ENCODE peak calls at places on chromosomes 11 and 22, in five cellular contexts. One of them, this sample, is unnamed.

GRCh38 chr22:28426346-28427132 is 253.1 kb downstream of the TTC28 start:
- DNase-seq in activated CD4-positive, alpha-beta T cell treated with anti-CD3 and anti-CD28 coated beads for 24 hours: no peak
- DNase-seq in T-cell: no peak
- DNase-seq in GM19239: no peak
- DNase-seq in AG08396: no peak
- DNase-seq in this sample: no peak

GRCh38 chr11:99277281-99277680 is 256.5 kb downstream of the CNTN5 start:
- DNase-seq in GM19239: no peak
- DNase-seq in activated CD4-positive, alpha-beta T cell treated with anti-CD3 and anti-CD28 coated beads for 24 hours: no peak
- DNase-seq in AG08396: no peak
- DNase-seq in T-cell: no peak
- DNase-seq in this sample: no peak

GRCh38 chr11:97880209-97880608 is 1140.5 kb upstream of the CNTN5 start:
- DNase-seq in activated CD4-positive, alpha-beta T cell treated with anti-CD3 and anti-CD28 coated beads for 24 hours: no peak
- DNase-seq in AG08396: no peak
- DNase-seq in T-cell: no peak
- DNase-seq in GM19239: no peak
- DNase-seq in this sample: no peak

GRCh38 chr11:425301-425700 is 10.5 kb upstream of the SIGIRR start:
- DNase-seq in GM19239: no peak
- DNase-seq in T-cell: no peak
- DNase-seq in activated CD4-positive, alpha-beta T cell treated with anti-CD3 and anti-CD28 coated beads for 24 hours: no peak
- DNase-seq in AG08396: no peak
- DNase-seq in this sample: no peak

GRCh38 chr11:6333112-6333511 is 12.8 kb upstream of the CAVIN3 start:
- DNase-seq in activated CD4-positive, alpha-beta T cell treated with anti-CD3 and anti-CD28 coated beads for 24 hours: no peak
- DNase-seq in GM19239: no peak
- DNase-seq in T-cell: no peak
- DNase-seq in AG08396: no peak
- DNase-seq in this sample: no peak

GRCh38 chr22:20585640-20586402 is 78.4 kb downstream of the MED15 start:
- DNase-seq in GM19239: no peak
- DNase-seq in activated CD4-positive, alpha-beta T cell treated with anti-CD3 and anti-CD28 coated beads for 24 hours: no peak
- DNase-seq in T-cell: no peak
- DNase-seq in AG08396: no peak
- DNase-seq in this sample: no peak

GRCh38 chr11:8642226-8642625 is 40.2 kb downstream of the TRIM66 start:
- DNase-seq in activated CD4-positive, alpha-beta T cell treated with anti-CD3 and anti-CD28 coated beads for 24 hours: no peak
- DNase-seq in T-cell: no peak
- DNase-seq in GM19239: no peak
- DNase-seq in AG08396: no peak
- DNase-seq in this sample: no peak

GRCh38 chr22:42280140-42280539 is 9.7 kb upstream of the TCF20 start:
- DNase-seq in GM19239: no peak
- DNase-seq in activated CD4-positive, alpha-beta T cell treated with anti-CD3 and anti-CD28 coated beads for 24 hours: no peak
- DNase-seq in AG08396: no peak
- DNase-seq in T-cell: no peak
- DNase-seq in this sample: no peak

GRCh38 chr22:46424496-46424895 is 89.0 kb downstream of the TRMU start:
- DNase-seq in activated CD4-positive, alpha-beta T cell treated with anti-CD3 and anti-CD28 coated beads for 24 hours: no peak
- DNase-seq in GM19239: no peak
- DNase-seq in AG08396: no peak
- DNase-seq in T-cell: no peak
- DNase-seq in this sample: no peak

GRCh38 chr11:44961894-44962293 is 11.2 kb upstream of the TP53I11 start:
- DNase-seq in GM19239: no peak
- DNase-seq in activated CD4-positive, alpha-beta T cell treated with anti-CD3 and anti-CD28 coated beads for 24 hours: no peak
- DNase-seq in AG08396: no peak
- DNase-seq in T-cell: no peak
- DNase-seq in this sample: no peak

GRCh38 chr11:45097721-45098493 is 48.5 kb upstream of the PRDM11 start:
- DNase-seq in GM19239: no peak
- DNase-seq in T-cell: no peak
- DNase-seq in activated CD4-positive, alpha-beta T cell treated with anti-CD3 and anti-CD28 coated beads for 24 hours: no peak
- DNase-seq in AG08396: peak
- DNase-seq in this sample: peak

GRCh38 chr11:120173771-120174170 is 35.9 kb upstream of the TRIM29 start:
- DNase-seq in T-cell: no peak
- DNase-seq in activated CD4-positive, alpha-beta T cell treated with anti-CD3 and anti-CD28 coated beads for 24 hours: no peak
- DNase-seq in AG08396: no peak
- DNase-seq in GM19239: no peak
- DNase-seq in this sample: no peak

GRCh38 chr11:126606484-126606883 is 251.0 kb downstream of the ST3GAL4 start:
- DNase-seq in GM19239: no peak
- DNase-seq in AG08396: no peak
- DNase-seq in activated CD4-positive, alpha-beta T cell treated with anti-CD3 and anti-CD28 coated beads for 24 hours: no peak
- DNase-seq in T-cell: no peak
- DNase-seq in this sample: no peak

GRCh38 chr11:102940714-102941588 is 14.6 kb downstream of the MMP13 start:
- DNase-seq in activated CD4-positive, alpha-beta T cell treated with anti-CD3 and anti-CD28 coated beads for 24 hours: no peak
- DNase-seq in GM19239: peak
- DNase-seq in T-cell: peak
- DNase-seq in AG08396: peak
- DNase-seq in this sample: peak

GRCh38 chr22:46863794-46864193 is 101.3 kb downstream of the TBC1D22A start:
- DNase-seq in activated CD4-positive, alpha-beta T cell treated with anti-CD3 and anti-CD28 coated beads for 24 hours: no peak
- DNase-seq in GM19239: no peak
- DNase-seq in T-cell: no peak
- DNase-seq in AG08396: no peak
- DNase-seq in this sample: no peak

GRCh38 chr11:126363706-126364245 is 8.3 kb downstream of the ST3GAL4 start:
- DNase-seq in AG08396: no peak
- DNase-seq in T-cell: no peak
- DNase-seq in GM19239: no peak
- DNase-seq in activated CD4-positive, alpha-beta T cell treated with anti-CD3 and anti-CD28 coated beads for 24 hours: no peak
- DNase-seq in this sample: no peak

GRCh38 chr11:65779919-65780769 is 632 bp downstream of the AP5B1 start:
- DNase-seq in T-cell: peak
- DNase-seq in AG08396: peak
- DNase-seq in activated CD4-positive, alpha-beta T cell treated with anti-CD3 and anti-CD28 coated beads for 24 hours: peak
- DNase-seq in GM19239: peak
- DNase-seq in this sample: peak

GRCh38 chr11:79437981-79438630 is 2.7 kb downstream of the TENM4 start:
- DNase-seq in activated CD4-positive, alpha-beta T cell treated with anti-CD3 and anti-CD28 coated beads for 24 hours: no peak
- DNase-seq in GM19239: no peak
- DNase-seq in T-cell: no peak
- DNase-seq in AG08396: peak
- DNase-seq in this sample: no peak

GRCh38 chr11:95789506-95790122 is at the start of gene FAM76B:
- DNase-seq in AG08396: peak
- DNase-seq in activated CD4-positive, alpha-beta T cell treated with anti-CD3 and anti-CD28 coated beads for 24 hours: peak
- DNase-seq in T-cell: peak
- DNase-seq in GM19239: peak
- DNase-seq in this sample: peak

GRCh38 chr11:126914941-126915340 is 85.6 kb downstream of the KIRREL3 start:
- DNase-seq in GM19239: no peak
- DNase-seq in AG08396: peak
- DNase-seq in T-cell: no peak
- DNase-seq in activated CD4-positive, alpha-beta T cell treated with anti-CD3 and anti-CD28 coated beads for 24 hours: no peak
- DNase-seq in this sample: no peak

GRCh38 chr22:49752598-49753091 is 75.0 kb downstream of the BRD1 start:
- DNase-seq in GM19239: no peak
- DNase-seq in activated CD4-positive, alpha-beta T cell treated with anti-CD3 and anti-CD28 coated beads for 24 hours: no peak
- DNase-seq in AG08396: no peak
- DNase-seq in T-cell: no peak
- DNase-seq in this sample: no peak

GRCh38 chr11:9574556-9574805 is 1.0 kb downstream of the WEE1 start:
- DNase-seq in AG08396: no peak
- DNase-seq in activated CD4-positive, alpha-beta T cell treated with anti-CD3 and anti-CD28 coated beads for 24 hours: no peak
- DNase-seq in GM19239: no peak
- DNase-seq in T-cell: no peak
- DNase-seq in this sample: peak

GRCh38 chr11:126890561-126890960 is 110.0 kb downstream of the KIRREL3 start:
- DNase-seq in GM19239: no peak
- DNase-seq in activated CD4-positive, alpha-beta T cell treated with anti-CD3 and anti-CD28 coated beads for 24 hours: no peak
- DNase-seq in T-cell: no peak
- DNase-seq in AG08396: no peak
- DNase-seq in this sample: no peak

GRCh38 chr11:27028653-27029052 is 12.0 kb upstream of the BBOX1 start:
- DNase-seq in GM19239: no peak
- DNase-seq in activated CD4-positive, alpha-beta T cell treated with anti-CD3 and anti-CD28 coated beads for 24 hours: no peak
- DNase-seq in AG08396: no peak
- DNase-seq in T-cell: no peak
- DNase-seq in this sample: no peak

GRCh38 chr11:34970480-34970879 is 54.1 kb downstream of the PDHX start:
- DNase-seq in T-cell: no peak
- DNase-seq in AG08396: no peak
- DNase-seq in GM19239: no peak
- DNase-seq in activated CD4-positive, alpha-beta T cell treated with anti-CD3 and anti-CD28 coated beads for 24 hours: no peak
- DNase-seq in this sample: no peak

GRCh38 chr11:3942956-3943497 is 87.6 kb downstream of the STIM1 start:
- DNase-seq in AG08396: no peak
- DNase-seq in T-cell: no peak
- DNase-seq in GM19239: no peak
- DNase-seq in activated CD4-positive, alpha-beta T cell treated with anti-CD3 and anti-CD28 coated beads for 24 hours: no peak
- DNase-seq in this sample: no peak

GRCh38 chr11:91230647-91231046 is 994.0 kb upstream of the FAT3 start:
- DNase-seq in T-cell: no peak
- DNase-seq in activated CD4-positive, alpha-beta T cell treated with anti-CD3 and anti-CD28 coated beads for 24 hours: no peak
- DNase-seq in AG08396: no peak
- DNase-seq in GM19239: no peak
- DNase-seq in this sample: no peak

GRCh38 chr22:21568207-21569075 is 927 bp downstream of the UBE2L3 start:
- DNase-seq in activated CD4-positive, alpha-beta T cell treated with anti-CD3 and anti-CD28 coated beads for 24 hours: no peak
- DNase-seq in T-cell: peak
- DNase-seq in AG08396: peak
- DNase-seq in GM19239: no peak
- DNase-seq in this sample: peak

GRCh38 chr11:2881076-2881973 is 4.2 kb downstream of the CDKN1C start:
- DNase-seq in T-cell: no peak
- DNase-seq in AG08396: no peak
- DNase-seq in activated CD4-positive, alpha-beta T cell treated with anti-CD3 and anti-CD28 coated beads for 24 hours: no peak
- DNase-seq in GM19239: no peak
- DNase-seq in this sample: no peak

GRCh38 chr22:27705391-27706080 is 96.0 kb downstream of the MN1 start:
- DNase-seq in activated CD4-positive, alpha-beta T cell treated with anti-CD3 and anti-CD28 coated beads for 24 hours: no peak
- DNase-seq in AG08396: no peak
- DNase-seq in GM19239: no peak
- DNase-seq in T-cell: no peak
- DNase-seq in this sample: no peak

GRCh38 chr22:38335077-38335476 is 17.8 kb upstream of the CSNK1E start:
- DNase-seq in GM19239: no peak
- DNase-seq in AG08396: peak
- DNase-seq in activated CD4-positive, alpha-beta T cell treated with anti-CD3 and anti-CD28 coated beads for 24 hours: no peak
- DNase-seq in T-cell: no peak
- DNase-seq in this sample: no peak

GRCh38 chr11:85299247-85299646 is 327.9 kb downstream of the DLG2 start:
- DNase-seq in GM19239: no peak
- DNase-seq in T-cell: no peak
- DNase-seq in activated CD4-positive, alpha-beta T cell treated with anti-CD3 and anti-CD28 coated beads for 24 hours: no peak
- DNase-seq in AG08396: peak
- DNase-seq in this sample: no peak

GRCh38 chr11:66100272-66101037 is 30.4 kb downstream of the PACS1 start:
- DNase-seq in GM19239: peak
- DNase-seq in activated CD4-positive, alpha-beta T cell treated with anti-CD3 and anti-CD28 coated beads for 24 hours: peak
- DNase-seq in AG08396: no peak
- DNase-seq in T-cell: peak
- DNase-seq in this sample: no peak

GRCh38 chr11:121763526-121763925 is 310.8 kb upstream of the SORL1-AS1 start:
- DNase-seq in AG08396: no peak
- DNase-seq in T-cell: no peak
- DNase-seq in activated CD4-positive, alpha-beta T cell treated with anti-CD3 and anti-CD28 coated beads for 24 hours: no peak
- DNase-seq in GM19239: peak
- DNase-seq in this sample: no peak

GRCh38 chr11:117859713-117860112 is 16.7 kb downstream of the FXYD6 start:
- DNase-seq in activated CD4-positive, alpha-beta T cell treated with anti-CD3 and anti-CD28 coated beads for 24 hours: no peak
- DNase-seq in GM19239: no peak
- DNase-seq in T-cell: no peak
- DNase-seq in AG08396: no peak
- DNase-seq in this sample: no peak

GRCh38 chr11:95283653-95284052 is 52.7 kb upstream of the SESN3 start:
- DNase-seq in activated CD4-positive, alpha-beta T cell treated with anti-CD3 and anti-CD28 coated beads for 24 hours: no peak
- DNase-seq in AG08396: no peak
- DNase-seq in GM19239: no peak
- DNase-seq in T-cell: no peak
- DNase-seq in this sample: no peak

This sample was measured in MG63.